ENCODE peak calls at places on chromosome 1, in five cellular contexts. One of them, this sample, is unnamed.

GRCh38 chr1:59819566-59820438 is 5.1 kb downstream of the HOOK1 start:
- DNase-seq in testis: no peak
- DNase-seq in endothelial cell: no peak
- DNase-seq in T-helper 9 cell: no peak
- DNase-seq in stimulated activated CD4-positive, alpha-beta T cell treated with anti-CD3 and anti-CD28 coated beads, Interleukin-1b, Interleukin-23, amount 100 ng/mL, for 24 hours: no peak
- DNase-seq in this sample: no peak

GRCh38 chr1:168084396-168085231 is 52.1 kb downstream of the GPR161 start:
- DNase-seq in testis: peak; percentile 75
- DNase-seq in endothelial cell: peak; percentile 77
- DNase-seq in T-helper 9 cell: peak; percentile 54
- DNase-seq in stimulated activated CD4-positive, alpha-beta T cell treated with anti-CD3 and anti-CD28 coated beads, Interleukin-1b, Interleukin-23, amount 100 ng/mL, for 24 hours: peak; percentile 59
- DNase-seq in this sample: peak; percentile 56

GRCh38 chr1:204828352-204828850 is 42.3 kb upstream of the NFASC start:
- DNase-seq in testis: peak; percentile 84
- DNase-seq in endothelial cell: peak; percentile 84
- DNase-seq in T-helper 9 cell: no peak
- DNase-seq in stimulated activated CD4-positive, alpha-beta T cell treated with anti-CD3 and anti-CD28 coated beads, Interleukin-1b, Interleukin-23, amount 100 ng/mL, for 24 hours: no peak
- DNase-seq in this sample: peak; percentile 93

GRCh38 chr1:102262994-102263393 is 266.3 kb upstream of the OLFM3 start:
- DNase-seq in testis: no peak
- DNase-seq in endothelial cell: no peak
- DNase-seq in T-helper 9 cell: no peak
- DNase-seq in stimulated activated CD4-positive, alpha-beta T cell treated with anti-CD3 and anti-CD28 coated beads, Interleukin-1b, Interleukin-23, amount 100 ng/mL, for 24 hours: no peak
- DNase-seq in this sample: no peak

GRCh38 chr1:32891241-32891570 is 4.9 kb downstream of the HPCA start:
- DNase-seq in testis: no peak
- DNase-seq in endothelial cell: no peak
- DNase-seq in T-helper 9 cell: no peak
- DNase-seq in stimulated activated CD4-positive, alpha-beta T cell treated with anti-CD3 and anti-CD28 coated beads, Interleukin-1b, Interleukin-23, amount 100 ng/mL, for 24 hours: no peak
- DNase-seq in this sample: no peak

GRCh38 chr1:156643266-156644092 is 1.6 kb downstream of the BCAN start:
- DNase-seq in testis: no peak
- DNase-seq in endothelial cell: no peak
- DNase-seq in T-helper 9 cell: no peak
- DNase-seq in stimulated activated CD4-positive, alpha-beta T cell treated with anti-CD3 and anti-CD28 coated beads, Interleukin-1b, Interleukin-23, amount 100 ng/mL, for 24 hours: no peak
- DNase-seq in this sample: no peak

GRCh38 chr1:72439036-72439435 is 156.7 kb upstream of the NEGR1 start:
- DNase-seq in testis: no peak
- DNase-seq in endothelial cell: no peak
- DNase-seq in T-helper 9 cell: no peak
- DNase-seq in stimulated activated CD4-positive, alpha-beta T cell treated with anti-CD3 and anti-CD28 coated beads, Interleukin-1b, Interleukin-23, amount 100 ng/mL, for 24 hours: no peak
- DNase-seq in this sample: no peak

GRCh38 chr1:206684478-206685255 is at the start of gene MAPKAPK2:
- DNase-seq in testis: peak; percentile 86
- DNase-seq in endothelial cell: peak; percentile 74
- DNase-seq in T-helper 9 cell: peak; percentile 84
- DNase-seq in stimulated activated CD4-positive, alpha-beta T cell treated with anti-CD3 and anti-CD28 coated beads, Interleukin-1b, Interleukin-23, amount 100 ng/mL, for 24 hours: peak; percentile 67
- DNase-seq in this sample: peak; percentile 73

GRCh38 chr1:203751051-203751450 is 13.9 kb upstream of the LAX1 start:
- DNase-seq in testis: no peak
- DNase-seq in endothelial cell: no peak
- DNase-seq in T-helper 9 cell: no peak
- DNase-seq in stimulated activated CD4-positive, alpha-beta T cell treated with anti-CD3 and anti-CD28 coated beads, Interleukin-1b, Interleukin-23, amount 100 ng/mL, for 24 hours: no peak
- DNase-seq in this sample: no peak

This sample was measured in H1.